ENCODE peak calls at places on chromosomes 4 and X, in nine cellular contexts. J, S, G, U, K, D, M, X and O are unnamed samples.
A peak's percentile ranks its signal among the peaks of the same experiment; 100 is the strongest.

GRCh38 chrX:103685396-103685795 is 1.1 kb downstream of the MORF4L2 start:
- DNase-seq in J (no peak), S (no peak), G (no peak), U (no peak), K (no peak), D (no peak), M (no peak), X (no peak), O (no peak)

GRCh38 chr4:173490256-173490655 is 39.8 kb downstream of the HAND2 start:
- DNase-seq in J (no peak), S (no peak), G (no peak), U (no peak), K (no peak), D (no peak), M (no peak), X (no peak), O (no peak)

GRCh38 chr4:108097990-108098553 is 70.7 kb downstream of the LEF1 start:
- DNase-seq in J (no peak), S (no peak), G (no peak), U (no peak), K (no peak), D (no peak), M (no peak), X (no peak), O (no peak)

GRCh38 chr4:167622481-167623240 is 388.4 kb upstream of the SPOCK3 start:
- DNase-seq in J (peak; percentile 13), S (no peak), G (peak; percentile 19), U (peak; percentile 50), K (no peak), D (no peak), M (no peak), X (no peak), O (peak; percentile 79)

GRCh38 chr4:23881674-23882337 is 8.0 kb downstream of the PPARGC1A start:
- DNase-seq in J (no peak), S (no peak), G (no peak), U (no peak), K (no peak), D (no peak), M (no peak), X (no peak), O (no peak)

GRCh38 chrX:39856472-39857121 is 241.2 kb downstream of the BCOR start:
- DNase-seq in J (no peak), S (no peak), G (no peak), U (no peak), K (no peak), D (no peak), M (no peak), X (no peak), O (no peak)

GRCh38 chr4:88809561-88810219 is 112.1 kb upstream of the NAP1L5 start:
- DNase-seq in J (no peak), S (no peak), G (no peak), U (no peak), K (no peak), D (no peak), M (peak; percentile 23), X (no peak), O (no peak)

GRCh38 chr4:161010227-161010626 is 1153.6 kb downstream of the FSTL5 start:
- DNase-seq in J (no peak), S (no peak), G (no peak), U (no peak), K (no peak), D (no peak), M (no peak), X (no peak), O (no peak)

GRCh38 chrX:11770320-11770719 is 12.3 kb downstream of the MSL3 start:
- DNase-seq in J (peak; percentile 14), S (no peak), G (peak; percentile 63), U (peak; percentile 36), K (peak; percentile 39), D (peak; percentile 81), M (no peak), X (no peak), O (peak; percentile 34)

GRCh38 chrX:11768039-11768438 is 10.0 kb downstream of the MSL3 start:
- DNase-seq in J (no peak), S (no peak), G (no peak), U (no peak), K (no peak), D (no peak), M (no peak), X (no peak), O (no peak)

GRCh38 chrX:11765449-11765848 is 7.4 kb downstream of the MSL3 start:
- DNase-seq in J (no peak), S (no peak), G (no peak), U (no peak), K (no peak), D (no peak), M (no peak), X (no peak), O (no peak)

GRCh38 chrX:11764602-11765067 is 6.6 kb downstream of the MSL3 start:
- DNase-seq in J (no peak), S (no peak), G (no peak), U (no peak), K (no peak), D (no peak), M (no peak), X (no peak), O (no peak)

DNA sequence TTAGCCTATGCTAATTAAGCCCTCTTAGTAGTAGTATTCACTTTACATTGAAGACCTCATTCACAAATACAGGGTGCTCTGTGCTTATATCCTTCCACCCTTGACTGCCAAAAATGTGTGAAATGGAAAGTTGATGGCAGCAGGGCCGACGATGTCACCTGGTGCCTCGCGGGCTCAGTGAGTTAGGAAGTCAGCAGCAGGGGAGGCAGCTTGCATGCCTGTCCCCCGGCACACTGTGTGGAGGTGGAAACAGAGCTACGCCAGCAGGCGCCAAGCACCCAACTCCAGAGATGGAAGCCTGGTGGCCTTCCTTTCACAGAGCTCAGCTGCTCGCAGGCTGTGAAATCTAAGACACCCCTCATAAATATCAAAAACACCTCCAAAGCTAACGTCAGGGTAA is 8.4 kb downstream of the MSL3 start:
- DNase-seq in J (no peak), S (no peak), G (no peak), U (no peak), K (no peak), D (no peak), M (no peak), X (no peak), O (no peak)
- H3K4me3 ChIP-seq in J (no peak overlapping the region), S (no peak overlapping the region), G (no peak overlapping the region), U (no peak overlapping the region), K (no peak overlapping the region), D (no peak overlapping the region), M (no peak overlapping the region), X (no peak overlapping the region), O (no peak overlapping the region)

DNA sequence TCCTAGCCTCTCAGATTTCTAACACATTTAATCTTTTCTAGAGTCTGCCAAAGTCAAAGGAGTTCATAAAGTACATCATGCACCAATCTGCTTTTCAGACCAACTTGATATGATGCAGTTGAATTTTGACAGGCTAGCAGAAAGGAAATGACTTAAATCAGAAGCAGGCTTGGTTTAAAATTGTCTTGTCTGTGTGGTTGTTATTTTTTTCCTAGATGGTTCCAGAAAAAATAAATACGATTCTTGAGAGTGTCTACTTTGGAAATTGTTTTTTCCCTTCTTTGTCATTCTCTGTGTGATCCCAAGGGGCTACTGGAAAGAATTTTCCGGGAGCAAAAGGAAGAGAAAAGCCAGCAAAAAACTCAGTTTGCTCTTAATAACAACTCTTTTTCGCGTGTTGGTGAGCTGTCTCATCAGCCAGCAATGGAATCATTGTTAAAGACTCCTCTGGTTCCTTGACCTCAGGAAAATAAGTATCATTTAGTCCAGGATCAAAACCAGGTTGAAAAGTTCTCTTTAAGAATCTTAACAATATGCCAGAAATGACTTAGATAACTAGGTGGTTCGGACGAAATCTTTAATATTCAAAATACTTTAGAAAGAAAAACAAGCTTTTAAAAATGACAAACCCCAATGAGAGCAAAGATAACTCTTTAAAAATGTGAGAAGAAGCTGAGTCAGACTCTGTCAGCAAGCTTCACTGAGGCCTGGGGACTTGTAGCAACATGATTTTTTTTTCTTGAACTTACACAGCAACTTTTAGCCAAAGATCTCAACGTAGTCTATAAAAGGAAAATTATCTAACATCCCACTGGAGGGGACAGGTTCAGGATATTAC is 49.7 kb upstream of the GAB1 start:
- DNase-seq in J (no peak), S (no peak), G (peak; percentile 75), U (no peak), K (no peak), D (no peak), M (no peak), X (no peak), O (no peak)
- TF ChIP-seq CTCF in J (no peak), S (no peak), G (no peak), U (no peak), K (no peak), D (no peak), M (no peak), X (no peak), O (no peak)

GRCh38 chrX:153972368-153973126 is at the start of gene TMEM187:
- DNase-seq in J (peak; percentile 73), S (peak; percentile 77), G (peak; percentile 84), U (peak; percentile 90), K (peak; percentile 88), D (peak; percentile 95), M (peak; percentile 61), X (peak; percentile 90), O (peak; percentile 83)

GRCh38 chrX:153973127-153974002 is 811 bp downstream of the TMEM187 start:
- DNase-seq in J (no peak), S (no peak), G (no peak), U (peak; percentile 36), K (no peak), D (peak; percentile 80), M (no peak), X (no peak), O (no peak)

GRCh38 chrX:153971124-153971631 is 440 bp downstream of the HCFC1 start:
- DNase-seq in J (peak; percentile 78), S (peak; percentile 80), G (peak; percentile 84), U (peak; percentile 92), K (peak; percentile 91), D (peak; percentile 98), M (peak; percentile 70), X (peak; percentile 95), O (peak; percentile 88)

GRCh38 chrX:153970398-153971123 is 1.1 kb downstream of the HCFC1 start:
- DNase-seq in J (no peak), S (no peak), G (peak; percentile 71), U (no peak), K (peak; percentile 71), D (peak; percentile 90), M (peak; percentile 31), X (peak; percentile 52), O (peak; percentile 42)

DNA sequence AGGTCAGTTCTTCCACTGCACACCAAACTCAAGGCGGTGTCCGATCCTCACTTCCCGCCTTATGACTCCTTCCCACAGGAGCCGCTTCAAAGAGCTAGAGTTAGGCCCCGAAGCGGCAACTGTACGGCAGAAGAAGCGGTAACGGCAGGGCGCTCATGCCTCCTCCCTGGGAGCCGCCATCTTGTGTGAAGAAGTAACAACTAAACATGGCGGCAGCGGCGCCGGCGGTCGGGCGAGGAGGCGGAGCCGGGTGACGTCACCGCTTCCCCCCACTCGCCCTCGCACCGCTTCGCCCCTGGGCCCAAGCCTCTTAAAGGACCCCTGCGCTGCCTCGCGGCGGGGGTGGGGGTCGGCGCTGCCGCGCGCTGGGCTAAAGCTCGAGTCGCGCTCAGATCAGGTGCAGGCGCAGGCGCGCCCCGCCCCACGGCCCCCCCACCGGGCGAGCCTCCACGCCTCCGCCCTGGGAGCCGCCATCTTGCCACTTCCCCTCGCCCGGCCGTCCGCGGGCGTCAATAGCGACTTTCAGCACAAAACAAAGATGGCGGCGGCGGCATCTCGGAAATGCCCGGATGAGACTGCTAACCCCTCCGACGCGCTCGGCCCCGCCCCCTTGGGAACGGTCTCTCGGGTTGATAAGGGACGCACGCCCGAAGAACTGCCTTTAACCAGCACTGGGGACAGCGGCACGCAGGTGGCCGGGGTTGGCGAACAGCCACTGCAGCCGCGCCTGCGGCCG is at the start of gene HCFC1:
- DNase-seq in J (peak; percentile 83), S (peak; percentile 87), G (peak; percentile 84), U (peak; percentile 94), K (peak; percentile 96), D (peak; percentile 97), M (peak; percentile 85), X (peak; percentile 96), O (peak; percentile 90)
- TF ChIP-seq POLR2A in J (peak; percentile 13), S (peak; percentile 45), G (peak; percentile 82), U (peak; percentile 79), K (peak; percentile 25), D (no peak), M (peak; percentile 20), X (peak; percentile 38), O (no peak)

DNA sequence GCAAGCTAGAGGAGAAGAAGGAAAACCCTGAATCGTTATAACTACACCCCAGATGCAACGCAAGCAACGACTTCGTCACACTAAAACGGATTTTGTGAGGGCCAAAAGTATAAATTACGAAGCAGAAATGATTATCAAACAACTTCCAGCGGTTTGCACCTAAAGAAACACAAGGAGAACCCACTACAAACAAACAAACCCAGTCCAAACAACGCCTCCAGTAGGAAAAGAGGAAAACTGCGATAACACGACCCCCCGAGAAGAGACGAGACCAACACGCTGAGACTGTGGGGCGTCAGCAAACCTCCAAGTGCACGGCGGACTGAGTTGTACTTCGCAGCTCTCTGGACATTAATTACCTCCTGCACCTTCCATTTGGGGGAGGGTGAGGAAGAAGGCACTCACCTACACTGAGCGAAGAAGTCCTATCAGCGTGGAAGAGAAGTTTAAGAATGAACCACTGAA is at the start of gene MAB21L2:
- DNase-seq in J (no peak), S (no peak), G (peak; percentile 46), U (no peak), K (no peak), D (no peak), M (no peak), X (no peak), O (no peak)
- H3K4me3 ChIP-seq in J (no peak within 1 kb of the TSS), S (peak within 1 kb of the TSS; percentile 34), G (peak within 1 kb of the TSS; percentile 78), U (no peak within 1 kb of the TSS), K (peak within 1 kb of the TSS; percentile 18), D (peak within 1 kb of the TSS; percentile 62), M (peak within 1 kb of the TSS; percentile 37), X (peak within 1 kb of the TSS; percentile 48), O (peak within 1 kb of the TSS; percentile 4)